ENCODE peak calls at places on chromosomes 2 and 18, in six cellular contexts. V, R, Z, W, G and B are unnamed samples.

GRCh38 chr18:80223581-80224148 is 23.6 kb downstream of the PARD6G start:
- DNase-seq in V (no peak), W (no peak), G (no peak), R (no peak), Z (no peak), B (no peak)

GRCh38 chr2:174787485-174788205 is 23.4 kb upstream of the CHRNA1 start:
- DNase-seq in R (no peak), W (peak), Z (no peak), G (peak), V (no peak), B (no peak)

GRCh38 chr2:109348190-109348589 is 219.2 kb downstream of the SH3RF3 start:
- DNase-seq in Z (no peak), G (no peak), V (no peak), W (no peak), R (no peak), B (no peak)

GRCh38 chr2:185628985-185629384 is 109.6 kb upstream of the FSIP2 start:
- DNase-seq in Z (no peak), V (no peak), R (no peak), G (peak), W (peak), B (peak)

GRCh38 chr2:172885996-172886395 is 150.4 kb downstream of the RAPGEF4 start:
- DNase-seq in V (no peak), Z (no peak), W (no peak), R (no peak), G (no peak), B (no peak)

GRCh38 chr2:170152421-170152820 is 25.5 kb upstream of the MYO3B start:
- DNase-seq in W (no peak), Z (no peak), G (no peak), R (no peak), V (no peak), B (no peak)

GRCh38 chr2:38720613-38721241 is 30.4 kb downstream of the SRSF7 start:
- DNase-seq in V (no peak), Z (peak), R (no peak), W (no peak), G (peak), B (peak)

GRCh38 chr2:161136696-161137324 is 23.4 kb upstream of the TANK start:
- DNase-seq in Z (peak), R (no peak), V (no peak), W (no peak), G (peak), B (peak)

GRCh38 chr2:24317491-24317920 is 42.8 kb downstream of the ITSN2 start:
- DNase-seq in R (no peak), Z (no peak), V (no peak), G (peak), W (peak), B (no peak)

GRCh38 chr18:46569211-46569610 is 87.8 kb downstream of the LOXHD1 start:
- DNase-seq in R (no peak), V (no peak), G (no peak), W (no peak), Z (no peak), B (no peak)

GRCh38 chr2:109142416-109143210 is 13.6 kb downstream of the SH3RF3 start:
- DNase-seq in W (no peak), V (no peak), Z (no peak), R (no peak), G (no peak), B (no peak)

GRCh38 chr2:160871096-160871495 is 289.1 kb upstream of the TANK start:
- DNase-seq in V (no peak), R (no peak), G (no peak), W (no peak), Z (no peak), B (no peak)

GRCh38 chr18:78884502-78884901 is 95.1 kb upstream of the SALL3 start:
- DNase-seq in G (no peak), V (no peak), Z (no peak), R (no peak), W (no peak), B (peak)

GRCh38 chr2:234763051-234763909 is 188.5 kb upstream of the SH3BP4 start:
- DNase-seq in V (no peak), Z (no peak), W (peak), R (no peak), G (no peak), B (no peak)

GRCh38 chr2:129901754-129902415 is 77.6 kb upstream of the RAB6C start:
- DNase-seq in W (no peak), V (no peak), Z (no peak), G (no peak), R (no peak), B (no peak)
- TF ChIP-seq MYC in W (no peak), V (no peak), Z (no peak), G (no peak), R (no peak), B (no peak)

DNA sequence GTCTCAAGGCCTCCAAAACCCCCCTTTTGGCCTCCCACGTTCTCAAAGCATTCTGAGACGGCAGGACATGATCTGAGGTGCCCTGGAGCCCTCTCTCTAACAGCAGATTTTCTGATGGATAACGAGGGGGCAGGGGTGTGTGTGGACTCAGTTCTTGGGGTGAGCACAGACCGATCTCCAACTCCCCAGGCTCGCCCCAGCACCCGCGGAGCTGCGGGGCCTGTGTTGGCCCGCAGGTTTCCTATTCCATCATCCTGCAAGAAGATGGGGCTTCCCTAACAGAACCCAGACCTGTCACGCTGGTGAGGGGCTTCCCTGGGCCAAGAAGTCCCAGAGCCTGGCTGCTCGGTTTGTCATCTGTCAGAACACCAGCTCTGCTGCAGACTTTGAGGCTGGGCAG is 196.1 kb downstream of the ANAPC1 start:
- DNase-seq in Z (no peak), R (no peak), W (no peak), G (no peak), V (no peak), B (no peak)
- TF ChIP-seq MAX in Z (no peak), R (no peak), W (no peak), G (no peak), V (no peak), B (no peak)

GRCh38 chr18:74965682-74966081 is 243.3 kb downstream of the PTGR3 start:
- DNase-seq in W (no peak), G (no peak), R (no peak), Z (no peak), V (no peak), B (no peak)

DNA sequence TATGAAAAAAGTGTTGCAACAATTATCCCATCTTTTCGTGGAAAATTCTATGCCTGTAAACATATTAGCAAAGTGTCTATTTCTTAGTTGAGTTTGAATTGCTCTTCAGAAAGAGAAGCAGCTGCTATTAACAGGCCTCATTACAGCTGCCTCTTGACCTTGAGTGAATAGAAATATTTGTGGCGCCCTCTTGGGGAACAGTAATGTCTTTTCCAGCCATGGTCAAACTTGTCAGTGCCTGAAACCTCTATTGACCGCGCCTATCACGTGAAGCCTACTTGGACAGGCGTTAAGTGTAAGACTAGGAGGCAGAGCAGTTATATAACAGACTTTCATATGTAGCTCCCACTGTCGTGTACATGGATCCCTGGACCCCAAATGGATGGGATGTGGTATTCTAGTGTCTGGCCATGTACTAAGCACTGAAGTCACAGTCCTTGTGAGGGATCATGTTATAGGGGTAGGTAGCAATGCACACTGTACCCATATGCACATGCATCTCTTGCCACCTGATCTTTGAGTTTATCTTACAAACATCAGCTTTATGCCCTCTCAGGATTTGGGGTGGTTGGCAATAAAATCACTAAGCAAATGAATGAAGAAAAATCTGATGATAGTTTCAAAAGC is 245.0 kb downstream of the PTGR3 start:
- DNase-seq in W (peak), R (no peak), G (peak), V (peak), Z (no peak), B (peak)
- TF ChIP-seq CTCF in W (peak), R (peak), G (peak), V (peak), Z (peak), B (peak)

DNA sequence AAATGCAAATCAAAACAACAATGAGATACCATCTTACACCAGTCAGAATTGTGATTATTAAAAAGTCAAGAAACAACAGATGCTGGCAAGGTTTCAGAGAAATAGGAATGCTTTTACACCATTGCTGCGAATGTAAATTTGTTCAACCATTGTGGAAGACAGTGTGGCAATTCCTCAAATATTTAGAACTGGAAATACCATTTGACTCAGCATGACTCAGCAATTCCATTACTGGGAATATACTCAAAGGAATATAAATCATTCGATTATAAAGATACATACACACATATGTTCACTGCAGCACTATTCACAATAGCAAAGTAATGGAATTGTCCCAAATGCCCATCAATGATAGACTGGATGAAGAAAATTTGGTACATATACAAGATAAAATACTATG is 516.7 kb downstream of the ERBB4 start:
- DNase-seq in Z (no peak), R (no peak), V (no peak), G (peak), W (peak), B (no peak)
- TF ChIP-seq MYC in Z (no peak), R (no peak), V (no peak), G (no peak), W (no peak), B (no peak)

GRCh38 chr2:60867007-60867406 is 14.4 kb upstream of the REL start:
- DNase-seq in V (no peak), R (no peak), G (no peak), W (no peak), Z (no peak), B (no peak)

GRCh38 chr2:60868589-60869273 is 12.6 kb upstream of the REL start:
- DNase-seq in Z (no peak), G (no peak), W (no peak), R (no peak), V (no peak), B (no peak)

GRCh38 chr2:60872510-60872928 is 8.9 kb upstream of the REL start:
- DNase-seq in R (no peak), W (no peak), V (no peak), G (no peak), Z (peak), B (no peak)

GRCh38 chr2:60862642-60863041 is 18.7 kb upstream of the REL start:
- DNase-seq in W (no peak), V (no peak), R (no peak), Z (no peak), G (no peak), B (no peak)

GRCh38 chr2:60867848-60868247 is 13.5 kb upstream of the REL start:
- DNase-seq in W (no peak), Z (no peak), R (no peak), V (no peak), G (no peak), B (peak)
- TF ChIP-seq MAX in W (no peak), Z (no peak), R (no peak), V (no peak), G (no peak), B (no peak)

DNA sequence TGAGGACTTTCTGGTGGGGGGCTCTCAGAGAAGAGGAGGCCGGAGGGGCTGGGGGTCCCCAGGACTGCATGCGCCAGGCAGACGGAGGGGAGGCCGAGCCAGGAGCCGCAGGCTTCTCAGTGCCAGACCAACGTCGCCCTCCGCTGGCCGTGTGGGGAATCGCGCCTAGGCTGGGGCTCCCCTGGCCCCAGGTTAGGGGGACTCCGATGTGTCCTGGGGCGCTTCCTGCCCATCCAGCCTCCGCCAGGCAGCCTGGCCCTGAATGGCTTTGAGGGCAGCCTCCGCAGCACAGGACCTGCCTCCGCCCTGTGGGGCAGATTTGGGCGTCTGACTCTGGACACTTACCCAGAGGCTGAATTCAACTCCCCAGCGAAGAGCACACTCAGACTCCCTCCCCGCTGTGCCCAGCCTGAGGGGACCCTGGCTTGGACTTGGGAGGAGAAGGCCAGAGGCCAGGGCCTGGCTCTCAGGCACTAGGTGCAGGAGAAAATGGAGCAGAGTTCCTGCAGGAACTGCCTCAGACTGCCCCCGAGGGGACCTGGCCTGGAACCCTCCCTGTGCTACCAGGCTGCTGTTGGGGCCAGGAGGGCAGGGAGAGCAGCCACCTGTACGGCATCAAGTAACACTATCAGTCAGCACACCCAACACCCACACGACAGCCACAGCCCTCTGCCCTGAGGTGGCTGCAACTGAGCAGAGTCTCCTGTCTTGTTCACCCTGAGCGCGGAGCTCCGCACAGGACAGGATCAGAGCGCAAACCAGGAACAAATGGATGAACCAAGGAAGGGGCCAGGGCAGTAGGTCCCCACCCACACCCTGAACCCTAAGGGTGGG is 621 bp upstream of the TEKT4 start:
- DNase-seq in Z (no peak), G (no peak), R (no peak), W (peak), V (peak), B (peak)
- TF ChIP-seq CTCF in Z (peak), G (peak), R (peak), W (peak), V (peak), B (peak)

DNA sequence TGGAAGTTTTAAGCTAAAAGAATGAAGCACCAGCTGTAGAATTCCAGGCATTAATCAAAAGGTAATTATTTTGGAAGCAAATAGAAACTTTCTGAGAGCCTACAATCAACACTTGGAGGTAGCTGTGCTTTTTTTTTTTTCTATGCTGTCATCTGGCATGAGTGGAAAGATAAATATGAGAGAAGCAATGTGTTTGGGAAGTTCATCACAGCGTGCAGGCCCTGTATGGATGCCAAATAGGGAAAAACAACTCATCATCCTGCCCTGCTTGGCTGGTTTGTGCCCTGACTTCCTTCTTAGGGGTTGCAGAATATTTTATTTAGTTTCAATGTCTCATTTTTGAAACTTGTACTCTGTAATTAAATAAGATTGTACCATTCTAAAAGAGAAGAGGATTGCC is 437.4 kb downstream of the PIK3C3 start:
- DNase-seq in V (no peak), W (no peak), R (no peak), Z (no peak), G (no peak), B (no peak)
- TF ChIP-seq MYC in V (no peak), W (no peak), R (no peak), Z (no peak), G (no peak), B (no peak)

GRCh38 chr18:11925800-11926481 is 17.8 kb upstream of the MPPE1 start:
- DNase-seq in W (peak), V (peak), R (no peak), Z (no peak), G (no peak), B (no peak)
- TF ChIP-seq MAX in W (no peak), V (no peak), R (no peak), Z (no peak), G (no peak), B (no peak)

DNA sequence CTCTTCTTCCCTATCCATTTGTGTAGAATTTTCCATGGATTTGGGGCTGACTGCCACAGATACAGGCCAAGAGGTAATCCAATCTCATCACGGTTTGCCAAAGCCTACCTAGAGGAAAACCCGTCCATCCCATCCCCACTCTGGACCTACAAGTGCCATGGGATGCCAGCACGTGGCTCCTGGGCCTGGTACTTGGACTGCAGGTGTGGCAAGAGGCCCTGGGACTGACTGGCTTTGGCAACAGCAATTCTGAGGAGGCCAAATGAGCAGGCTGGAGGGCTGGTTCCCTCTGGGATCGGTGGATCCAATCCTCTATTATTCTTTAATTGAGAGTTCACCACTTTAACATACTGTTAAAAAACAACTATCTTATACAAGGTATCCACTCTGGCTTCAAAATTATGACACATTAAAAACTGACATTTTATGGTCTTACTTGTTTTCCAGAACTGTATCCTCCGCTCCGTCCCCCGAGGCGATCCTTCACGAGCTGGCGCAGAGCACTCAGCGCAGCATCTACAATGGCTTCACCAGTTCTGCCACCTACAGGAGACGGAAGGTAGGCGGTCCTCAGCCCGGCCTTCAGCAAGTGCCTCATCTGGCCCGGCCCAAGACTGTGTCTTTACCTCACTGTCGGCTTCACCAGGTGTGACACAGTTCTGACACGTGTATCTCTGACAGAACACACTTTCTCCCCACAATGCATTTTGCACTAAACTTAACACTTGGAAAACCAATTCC is 19.8 kb downstream of the PDIA6 start:
- DNase-seq in G (no peak), Z (no peak), R (no peak), W (no peak), V (no peak), B (no peak)
- TF ChIP-seq CTCF in G (no peak), Z (no peak), R (peak), W (peak), V (no peak), B (no peak)

GRCh38 chr2:105298017-105298416 is 31.5 kb downstream of the TGFBRAP1 start:
- DNase-seq in W (no peak), G (no peak), V (no peak), Z (no peak), R (no peak), B (no peak)
- TF ChIP-seq MYC in W (no peak), G (no peak), V (no peak), Z (no peak), R (no peak), B (no peak)